ENCODE peak calls at places on chromosomes 12 and 14, in six cellular contexts. W is substantia nigra, K is suprapubic skin, L is H9, U is WTC11, M is left cardiac atrium. O is an unnamed sample.

GRCh38 chr12:91854725-91855124 is 290.9 kb downstream of the BTG1 start:
- DNase-seq in M (no peak), U (no peak), K (no peak), W (no peak), L (no peak), O (no peak)

GRCh38 chr12:115023898-115024297 is 339.9 kb upstream of the TBX3 start:
- DNase-seq in U (no peak), L (no peak), M (no peak), W (no peak), K (no peak), O (no peak)

GRCh38 chr12:39010406-39010805 is 105.0 kb upstream of the CPNE8 start:
- DNase-seq in W (no peak), K (no peak), L (no peak), U (no peak), M (no peak), O (no peak)

GRCh38 chr12:69925291-69925690 is 100.3 kb downstream of the MYRFL start:
- DNase-seq in W (no peak), K (no peak), M (no peak), U (no peak), L (no peak), O (no peak)

GRCh38 chr12:3148366-3149000 is 71.3 kb downstream of the TSPAN9 start:
- DNase-seq in K (no peak), M (no peak), L (no peak), W (no peak), U (no peak), O (no peak)

GRCh38 chr14:72665259-72665658 is 228.6 kb downstream of the DPF3 start:
- DNase-seq in K (no peak), W (no peak), U (no peak), L (no peak), M (no peak), O (no peak)

GRCh38 chr14:73240816-73241480 is 3.6 kb downstream of the PAPLN start:
- DNase-seq in L (no peak), M (no peak), W (no peak), K (peak), U (no peak), O (no peak)

GRCh38 chr12:131620946-131621681 is 89.8 kb upstream of the SFSWAP start:
- DNase-seq in K (no peak), U (no peak), L (no peak), M (no peak), W (peak), O (peak)

GRCh38 chr12:122399592-122400373 is 22.7 kb downstream of the CLIP1 start:
- DNase-seq in U (peak), K (no peak), M (peak), W (no peak), L (peak), O (peak)

GRCh38 chr14:90455100-90455571 is 58.3 kb downstream of the CALM1 start:
- DNase-seq in U (no peak), W (no peak), K (no peak), M (no peak), L (no peak), O (no peak)

GRCh38 chr14:79342942-79343341 is 868.4 kb downstream of the DIO2 start:
- DNase-seq in K (no peak), M (no peak), U (no peak), L (no peak), W (no peak), O (no peak)

GRCh38 chr12:106276032-106276728 is 26.4 kb upstream of the TCP11L2 start:
- DNase-seq in L (no peak), W (no peak), U (no peak), K (no peak), M (no peak), O (no peak)

GRCh38 chr14:92382677-92383076 is 59.7 kb downstream of the SLC24A4 start:
- DNase-seq in U (no peak), M (no peak), K (no peak), L (no peak), W (no peak), O (no peak)

GRCh38 chr12:102980350-102980749 is 22.9 kb downstream of the ASCL1 start:
- DNase-seq in M (no peak), L (no peak), U (no peak), W (no peak), K (no peak), O (no peak)

GRCh38 chr14:78243187-78243586 is 73.0 kb downstream of the NRXN3 start:
- DNase-seq in U (no peak), K (no peak), L (no peak), M (no peak), W (no peak), O (no peak)

GRCh38 chr12:87827638-87828264 is 201.4 kb downstream of the C12orf50 start:
- DNase-seq in W (no peak), K (no peak), U (no peak), L (no peak), M (no peak), O (no peak)

GRCh38 chr14:105047283-105048016 is 17.8 kb downstream of the GPR132 start:
- DNase-seq in U (no peak), K (no peak), W (no peak), M (no peak), L (no peak), O (no peak)

GRCh38 chr12:122646568-122647220 is 56.5 kb downstream of the HCAR2 start:
- DNase-seq in K (no peak), L (no peak), W (no peak), M (no peak), U (no peak), O (no peak)

GRCh38 chr14:54322668-54323380 is 74.0 kb upstream of the CDKN3 start:
- DNase-seq in K (no peak), U (no peak), M (no peak), L (no peak), W (no peak), O (no peak)

GRCh38 chr14:39491134-39491541 is 58.9 kb upstream of the FBXO33 start:
- DNase-seq in K (no peak), W (no peak), U (no peak), L (no peak), M (no peak), O (no peak)

GRCh38 chr12:120536064-120536791 is 2.1 kb downstream of the RNF10 start:
- DNase-seq in M (no peak), U (no peak), L (no peak), K (no peak), W (no peak), O (no peak)

GRCh38 chr12:13534645-13535398 is 338.3 kb downstream of the EMP1 start:
- DNase-seq in L (peak), U (peak), K (no peak), M (peak), W (no peak), O (peak)

GRCh38 chr12:104933128-104933527 is 25.0 kb downstream of the SLC41A2 start:
- DNase-seq in U (no peak), K (no peak), W (no peak), L (no peak), M (no peak), O (no peak)

GRCh38 chr12:44876554-44877275 is 600 bp upstream of the NELL2 start:
- DNase-seq in U (peak), K (no peak), W (no peak), M (peak), L (peak), O (peak)